ENCODE peak calls at places on chromosomes 4 and X, in eight cellular contexts. One of them, this sample, is unnamed.

GRCh38 chr4:126558596-126558995 is 1074.2 kb upstream of the INTU start:
- DNase-seq in RWPE2: no peak
- DNase-seq in tibial artery: no peak
- DNase-seq in suprapubic skin: no peak
- DNase-seq in AG04450: no peak
- DNase-seq in body of pancreas: no peak
- DNase-seq in fibroblast of lung: no peak
- DNase-seq in mesenchymal stem cell: no peak
- DNase-seq in this sample: no peak

GRCh38 chr4:3377557-3377956 is 64.2 kb upstream of the HGFAC start:
- DNase-seq in AG04450: no peak
- DNase-seq in fibroblast of lung: no peak
- DNase-seq in RWPE2: no peak
- DNase-seq in body of pancreas: no peak
- DNase-seq in tibial artery: no peak
- DNase-seq in mesenchymal stem cell: no peak
- DNase-seq in suprapubic skin: no peak
- DNase-seq in this sample: no peak

GRCh38 chr4:5780831-5781480 is 70.0 kb downstream of the EVC start:
- DNase-seq in AG04450: no peak
- DNase-seq in fibroblast of lung: no peak
- DNase-seq in mesenchymal stem cell: peak; percentile 84
- DNase-seq in RWPE2: no peak
- DNase-seq in suprapubic skin: peak; percentile 28
- DNase-seq in body of pancreas: no peak
- DNase-seq in tibial artery: no peak
- DNase-seq in this sample: no peak

GRCh38 chr4:55303818-55304217 is 42.2 kb upstream of the SRD5A3 start:
- DNase-seq in body of pancreas: no peak
- DNase-seq in AG04450: no peak
- DNase-seq in fibroblast of lung: peak; percentile 58
- DNase-seq in suprapubic skin: no peak
- DNase-seq in RWPE2: no peak
- DNase-seq in mesenchymal stem cell: peak; percentile 28
- DNase-seq in tibial artery: no peak
- DNase-seq in this sample: peak; percentile 87

GRCh38 chrX:49226946-49227345 is 6.2 kb downstream of the CACNA1F start:
- DNase-seq in body of pancreas: no peak
- DNase-seq in fibroblast of lung: no peak
- DNase-seq in tibial artery: no peak
- DNase-seq in RWPE2: no peak
- DNase-seq in mesenchymal stem cell: no peak
- DNase-seq in AG04450: no peak
- DNase-seq in suprapubic skin: no peak
- DNase-seq in this sample: no peak

GRCh38 chr4:74517996-74518395 is 73.1 kb downstream of the AREG start:
- DNase-seq in suprapubic skin: no peak
- DNase-seq in tibial artery: no peak
- DNase-seq in RWPE2: no peak
- DNase-seq in body of pancreas: no peak
- DNase-seq in fibroblast of lung: no peak
- DNase-seq in mesenchymal stem cell: no peak
- DNase-seq in AG04450: no peak
- DNase-seq in this sample: no peak

GRCh38 chr4:42398448-42399355 is 1.4 kb downstream of the SHISA3 start:
- DNase-seq in suprapubic skin: no peak
- DNase-seq in body of pancreas: peak; percentile 34
- DNase-seq in fibroblast of lung: no peak
- DNase-seq in AG04450: no peak
- DNase-seq in mesenchymal stem cell: no peak
- DNase-seq in RWPE2: no peak
- DNase-seq in tibial artery: no peak
- DNase-seq in this sample: peak; percentile 9

GRCh38 chrX:78650906-78651437 is 8.2 kb downstream of the RTL3 start:
- DNase-seq in tibial artery: no peak
- DNase-seq in RWPE2: no peak
- DNase-seq in fibroblast of lung: peak; percentile 67
- DNase-seq in body of pancreas: no peak
- DNase-seq in AG04450: no peak
- DNase-seq in suprapubic skin: no peak
- DNase-seq in mesenchymal stem cell: peak; percentile 18
- DNase-seq in this sample: peak; percentile 2

GRCh38 chrX:84715315-84715714 is 213.1 kb upstream of the HDX start:
- DNase-seq in RWPE2: no peak
- DNase-seq in mesenchymal stem cell: no peak
- DNase-seq in fibroblast of lung: no peak
- DNase-seq in body of pancreas: no peak
- DNase-seq in tibial artery: no peak
- DNase-seq in suprapubic skin: no peak
- DNase-seq in AG04450: no peak
- DNase-seq in this sample: no peak
- H3K27me3 ChIP-seq in RWPE2: no peaks in the 10 kb centered on the region
- H3K27me3 ChIP-seq in mesenchymal stem cell: peaks cover 4% of the 10 kb centered on the region
- H3K27me3 ChIP-seq in fibroblast of lung: no peaks in the 10 kb centered on the region
- H3K27me3 ChIP-seq in body of pancreas: no peaks in the 10 kb centered on the region
- H3K27me3 ChIP-seq in tibial artery: no peaks in the 10 kb centered on the region
- H3K27me3 ChIP-seq in suprapubic skin: no peaks in the 10 kb centered on the region
- H3K27me3 ChIP-seq in AG04450: no peaks in the 10 kb centered on the region
- H3K27me3 ChIP-seq in this sample: no peaks in the 10 kb centered on the region

DNA sequence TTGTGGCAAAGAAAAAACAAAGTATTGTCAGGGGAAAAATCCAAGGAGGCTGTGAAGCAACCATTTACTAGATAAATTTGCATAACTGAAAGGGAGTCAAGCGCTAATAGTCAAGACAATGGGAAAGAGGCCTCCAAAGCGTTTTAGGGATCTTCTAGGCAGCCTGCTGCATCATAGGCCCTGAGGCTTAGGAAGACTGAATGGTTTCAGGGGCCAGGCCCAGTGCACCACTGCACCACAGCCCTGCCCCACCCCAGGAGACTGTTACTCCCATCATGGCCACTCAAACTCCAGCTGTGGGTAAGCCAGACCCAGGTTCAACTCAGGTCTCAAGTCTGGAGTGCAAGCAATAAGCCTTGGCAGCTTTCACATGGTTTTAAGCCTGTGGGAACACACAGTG is 362.9 kb downstream of the SH3BGRL start:
- DNase-seq in fibroblast of lung: no peak
- DNase-seq in suprapubic skin: no peak
- DNase-seq in body of pancreas: no peak
- DNase-seq in tibial artery: no peak
- DNase-seq in mesenchymal stem cell: no peak
- DNase-seq in AG04450: no peak
- DNase-seq in RWPE2: no peak
- DNase-seq in this sample: no peak
- H3K9me3 ChIP-seq in fibroblast of lung: no peaks in the 10 kb centered on the region
- H3K9me3 ChIP-seq in suprapubic skin: no peaks in the 10 kb centered on the region
- H3K9me3 ChIP-seq in body of pancreas: no peaks in the 10 kb centered on the region
- H3K9me3 ChIP-seq in tibial artery: no peaks in the 10 kb centered on the region
- H3K9me3 ChIP-seq in mesenchymal stem cell: peaks cover 3% of the 10 kb centered on the region
- H3K9me3 ChIP-seq in AG04450: no peaks in the 10 kb centered on the region
- H3K9me3 ChIP-seq in RWPE2: no peaks in the 10 kb centered on the region
- H3K9me3 ChIP-seq in this sample: no peaks in the 10 kb centered on the region

GRCh38 chr4:176357359-176358082 is 37.8 kb downstream of the SPCS3 start:
- DNase-seq in tibial artery: no peak
- DNase-seq in suprapubic skin: no peak
- DNase-seq in fibroblast of lung: peak; percentile 48
- DNase-seq in mesenchymal stem cell: peak; percentile 32
- DNase-seq in body of pancreas: no peak
- DNase-seq in AG04450: no peak
- DNase-seq in RWPE2: no peak
- DNase-seq in this sample: no peak
- H3K27me3 ChIP-seq in tibial artery: no peaks in the 10 kb centered on the region
- H3K27me3 ChIP-seq in suprapubic skin: no peaks in the 10 kb centered on the region
- H3K27me3 ChIP-seq in fibroblast of lung: no peaks in the 10 kb centered on the region
- H3K27me3 ChIP-seq in mesenchymal stem cell: no peaks in the 10 kb centered on the region
- H3K27me3 ChIP-seq in body of pancreas: no peaks in the 10 kb centered on the region
- H3K27me3 ChIP-seq in AG04450: no peaks in the 10 kb centered on the region
- H3K27me3 ChIP-seq in RWPE2: no peaks in the 10 kb centered on the region
- H3K27me3 ChIP-seq in this sample: no peaks in the 10 kb centered on the region

DNA sequence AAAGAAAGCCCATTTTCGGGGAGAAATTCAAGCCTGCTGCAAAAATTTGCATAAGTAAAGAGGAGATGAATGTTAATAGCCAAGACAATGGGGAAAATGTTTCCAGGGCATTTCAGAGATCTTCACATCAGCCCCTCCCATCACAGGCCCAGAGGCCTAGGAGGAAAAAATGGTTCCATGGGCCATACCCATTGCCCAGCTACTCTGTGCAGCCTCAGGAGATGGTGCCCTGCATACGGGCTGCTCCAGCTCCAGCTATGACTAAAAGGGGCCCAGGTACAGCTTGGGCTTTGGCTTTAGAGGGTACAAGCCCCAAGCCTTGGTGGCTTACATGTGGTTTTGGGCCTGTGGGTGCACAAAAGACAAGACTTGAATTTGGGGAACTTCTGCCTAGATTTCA is 168.0 kb upstream of the DIPK2B start:
- DNase-seq in RWPE2: no peak
- DNase-seq in mesenchymal stem cell: no peak
- DNase-seq in tibial artery: no peak
- DNase-seq in fibroblast of lung: no peak
- DNase-seq in suprapubic skin: no peak
- DNase-seq in AG04450: no peak
- DNase-seq in body of pancreas: no peak
- DNase-seq in this sample: no peak
- H3K9me3 ChIP-seq in RWPE2: no peaks in the 10 kb centered on the region
- H3K9me3 ChIP-seq in mesenchymal stem cell: peaks cover 66% of the 10 kb centered on the region
- H3K9me3 ChIP-seq in tibial artery: no peaks in the 10 kb centered on the region
- H3K9me3 ChIP-seq in fibroblast of lung: no peaks in the 10 kb centered on the region
- H3K9me3 ChIP-seq in suprapubic skin: no peaks in the 10 kb centered on the region
- H3K9me3 ChIP-seq in AG04450: peaks cover 4% of the 10 kb centered on the region
- H3K9me3 ChIP-seq in body of pancreas: no peaks in the 10 kb centered on the region
- H3K9me3 ChIP-seq in this sample: peaks cover 5% of the 10 kb centered on the region